ENCODE peak calls at places on chromosomes 16 and 17, in ten cellular contexts. F is hypothalamus; L is H7; E is cardiac muscle cell; Z is AG04449; Y is CD8-positive, alpha-beta memory T cell; M is prostate gland; V is CD8-positive, alpha-beta T cell; P is left cardiac atrium; K is spleen. W is an unnamed sample.

GRCh38 chr17:9890124-9890523 is 14.9 kb downstream of the RCVRN start:
- DNase-seq in F (no peak), L (peak), E (peak), Z (no peak), Y (no peak), M (no peak), V (no peak), P (no peak), K (no peak), W (no peak)

GRCh38 chr17:72385482-72385881 is 264.7 kb downstream of the SOX9 start:
- DNase-seq in F (no peak), L (no peak), E (no peak), Z (no peak), Y (no peak), M (no peak), V (no peak), P (no peak), K (no peak), W (no peak)

GRCh38 chr17:7252176-7253043 is at the start of gene ELP5:
- DNase-seq in F (peak), L (peak), E (peak), Z (peak), Y (peak), M (peak), V (peak), P (peak), K (peak), W (peak)

GRCh38 chr17:42249681-42250446 is 26.3 kb downstream of the STAT5B start:
- DNase-seq in F (no peak), L (no peak), E (no peak), Z (no peak), Y (no peak), M (no peak), V (peak), P (no peak), K (no peak), W (no peak)

GRCh38 chr16:50550035-50550434 is 1.8 kb downstream of the NKD1 start:
- DNase-seq in F (no peak), L (no peak), E (no peak), Z (no peak), Y (no peak), M (no peak), V (no peak), P (no peak), K (no peak), W (no peak)

GRCh38 chr16:3625331-3625730 is 13.9 kb upstream of the SLX4 start:
- DNase-seq in F (no peak), L (no peak), E (no peak), Z (no peak), Y (no peak), M (no peak), V (no peak), P (no peak), K (no peak), W (no peak)

GRCh38 chr17:36188891-36189306 is 7.7 kb downstream of the CCL3L1 start:
- DNase-seq in F (no peak), L (no peak), E (peak), Z (no peak), Y (no peak), M (no peak), V (no peak), P (no peak), K (peak), W (peak)

GRCh38 chr16:77579283-77579985 is 142.9 kb upstream of the NUDT7 start:
- DNase-seq in F (no peak), L (no peak), E (peak), Z (no peak), Y (no peak), M (no peak), V (no peak), P (no peak), K (no peak), W (no peak)

GRCh38 chr17:55388842-55389241 is 32.8 kb downstream of the MMD start:
- DNase-seq in F (no peak), L (no peak), E (no peak), Z (no peak), Y (no peak), M (no peak), V (no peak), P (no peak), K (no peak), W (no peak)

GRCh38 chr17:40179923-40180659 is 2.8 kb downstream of the RAPGEFL1 start:
- DNase-seq in F (no peak), L (peak), E (peak), Z (no peak), Y (no peak), M (no peak), V (no peak), P (no peak), K (no peak), W (no peak)

GRCh38 chr17:10349403-10349802 is 23.4 kb downstream of the MYH13 start:
- DNase-seq in F (no peak), L (peak), E (peak), Z (no peak), Y (no peak), M (no peak), V (no peak), P (no peak), K (no peak), W (no peak)

GRCh38 chr17:74691151-74691550 is 21.6 kb downstream of the CD300LF start:
- DNase-seq in F (no peak), L (no peak), E (no peak), Z (no peak), Y (no peak), M (no peak), V (no peak), P (no peak), K (no peak), W (no peak)

GRCh38 chr17:35715416-35715815 is 16.0 kb upstream of the RASL10B start:
- DNase-seq in F (no peak), L (no peak), E (no peak), Z (no peak), Y (no peak), M (no peak), V (no peak), P (no peak), K (no peak), W (no peak)

GRCh38 chr16:59878999-59879398 is 1144.9 kb upstream of the GOT2 start:
- DNase-seq in F (no peak), L (no peak), E (no peak), Z (no peak), Y (no peak), M (no peak), V (no peak), P (no peak), K (no peak), W (no peak)

GRCh38 chr16:66619534-66620418 is 15.3 kb downstream of the CMTM3 start:
- DNase-seq in F (no peak), L (no peak), E (peak), Z (no peak), Y (no peak), M (no peak), V (no peak), P (no peak), K (peak), W (peak)

GRCh38 chr16:17013067-17013466 is 457.7 kb downstream of the XYLT1 start:
- DNase-seq in F (no peak), L (no peak), E (no peak), Z (no peak), Y (no peak), M (no peak), V (no peak), P (no peak), K (no peak), W (no peak)

GRCh38 chr17:64781394-64781793 is 119.3 kb upstream of the SMURF2 start:
- DNase-seq in F (no peak), L (peak), E (peak), Z (no peak), Y (peak), M (peak), V (no peak), P (peak), K (peak), W (peak)

GRCh38 chr16:53024045-53024444 is 28.7 kb downstream of the CHD9NB start:
- DNase-seq in F (no peak), L (no peak), E (no peak), Z (no peak), Y (no peak), M (no peak), V (no peak), P (no peak), K (no peak), W (no peak)

GRCh38 chr16:69311533-69312388 is 611 bp downstream of the VPS4A start:
- DNase-seq in F (no peak), L (peak), E (peak), Z (no peak), Y (peak), M (no peak), V (no peak), P (no peak), K (peak), W (peak)

GRCh38 chr17:34843682-34844081 is 117.6 kb downstream of the CCT6B start:
- DNase-seq in F (no peak), L (no peak), E (no peak), Z (no peak), Y (no peak), M (no peak), V (no peak), P (no peak), K (no peak), W (no peak)

GRCh38 chr17:55161935-55162555 is 102.7 kb upstream of the HLF start:
- DNase-seq in F (no peak), L (no peak), E (peak), Z (peak), Y (no peak), M (no peak), V (no peak), P (no peak), K (no peak), W (no peak)

GRCh38 chr17:61458000-61458399 is 5.8 kb downstream of the TBX4 start:
- DNase-seq in F (no peak), L (peak), E (no peak), Z (no peak), Y (no peak), M (no peak), V (no peak), P (no peak), K (no peak), W (no peak)

GRCh38 chr17:42832934-42833770 is at the start of gene PSME3:
- DNase-seq in F (peak), L (peak), E (peak), Z (no peak), Y (peak), M (peak), V (peak), P (peak), K (peak), W (peak)

GRCh38 chr17:31715436-31715835 is 143.6 kb downstream of the COPRS start:
- DNase-seq in F (no peak), L (no peak), E (no peak), Z (no peak), Y (no peak), M (no peak), V (no peak), P (no peak), K (no peak), W (no peak)

GRCh38 chr17:69592692-69593350 is 178.3 kb downstream of the MAP2K6 start:
- DNase-seq in F (no peak), L (no peak), E (no peak), Z (peak), Y (no peak), M (no peak), V (no peak), P (no peak), K (no peak), W (no peak)

GRCh38 chr16:81708459-81709368 is 70.4 kb upstream of the PLCG2 start:
- DNase-seq in F (peak), L (peak), E (no peak), Z (no peak), Y (no peak), M (no peak), V (no peak), P (no peak), K (peak), W (peak)

GRCh38 chr17:82911822-82912221 is 72.0 kb upstream of the ZNF750 start:
- DNase-seq in F (no peak), L (no peak), E (no peak), Z (no peak), Y (no peak), M (no peak), V (no peak), P (no peak), K (no peak), W (no peak)

GRCh38 chr17:41917957-41918391 is 777 bp downstream of the ACLY start:
- DNase-seq in F (peak), L (peak), E (peak), Z (no peak), Y (peak), M (peak), V (no peak), P (peak), K (peak), W (peak)

GRCh38 chr16:81095653-81095952 is 592 bp downstream of the GCSH start:
- DNase-seq in F (no peak), L (no peak), E (no peak), Z (no peak), Y (no peak), M (no peak), V (no peak), P (no peak), K (no peak), W (no peak)

GRCh38 chr16:85393674-85394510 is 219.2 kb upstream of the GSE1 start:
- DNase-seq in F (no peak), L (peak), E (peak), Z (no peak), Y (peak), M (no peak), V (peak), P (peak), K (peak), W (peak)

GRCh38 chr17:64683791-64684190 is 21.7 kb upstream of the SMURF2 start:
- DNase-seq in F (no peak), L (no peak), E (no peak), Z (no peak), Y (no peak), M (no peak), V (no peak), P (no peak), K (no peak), W (no peak)

GRCh38 chr17:81460856-81461460 is 51.6 kb downstream of the ACTG1 start:
- DNase-seq in F (no peak), L (no peak), E (no peak), Z (no peak), Y (no peak), M (no peak), V (no peak), P (no peak), K (peak), W (no peak)